ENCODE peak calls at places on chromosomes 3 and 15, in four cellular contexts. I, Y, O and V are unnamed samples.

GRCh38 chr3:106176734-106177133 is 307.9 kb upstream of the CBLB start:
- DNase-seq in I (no peak), Y (no peak), O (peak; percentile 25), V (peak; percentile 45)

GRCh38 chr3:108296239-108296638 is at the start of gene HHLA2:
- DNase-seq in I (no peak), Y (no peak), O (no peak), V (no peak)

GRCh38 chr3:115860766-115861165 is 237.5 kb downstream of the GAP43 start:
- DNase-seq in I (no peak), Y (no peak), O (no peak), V (no peak)

GRCh38 chr15:43218908-43219706 is 1.7 kb downstream of the EPB42 start:
- DNase-seq in I (no peak), Y (no peak), O (no peak), V (no peak)

GRCh38 chr3:141242035-141242721 is 10.6 kb downstream of the PXYLP1 start:
- DNase-seq in I (peak; percentile 62), Y (no peak), O (no peak), V (no peak)

GRCh38 chr15:63990449-63990848 is 55.8 kb downstream of the DAPK2 start:
- DNase-seq in I (no peak), Y (no peak), O (no peak), V (no peak)

GRCh38 chr3:48404440-48405342 is 25.2 kb downstream of the PLXNB1 start:
- DNase-seq in I (peak; percentile 54), Y (no peak), O (no peak), V (no peak)

GRCh38 chr3:12870942-12871341 is 29.6 kb upstream of the RPL32 start:
- DNase-seq in I (no peak), Y (no peak), O (no peak), V (no peak)